ENCODE peak calls at places on chromosomes 11 and 22, in four cellular contexts. S is brain microvascular endothelial cell, L is omental fat pad, G is endodermal cell. J is an unnamed sample.

GRCh38 chr11:34150494-34151151 is 45.2 kb downstream of the NAT10 start:
- DNase-seq in S (no peak), L (no peak), G (no peak), J (no peak)

GRCh38 chr22:50180727-50181521 is 4.8 kb upstream of the TRABD start:
- DNase-seq in S (no peak), L (no peak), G (no peak), J (no peak)

GRCh38 chr11:92954003-92954402 is 15.4 kb upstream of the MTNR1B start:
- DNase-seq in S (no peak), L (no peak), G (no peak), J (no peak)

GRCh38 chr11:60710482-60710881 is 11.1 kb downstream of the MS4A8 start:
- DNase-seq in S (peak), L (no peak), G (peak), J (no peak)

GRCh38 chr11:28759311-28759710 is 651.1 kb downstream of the METTL15 start:
- DNase-seq in S (peak), L (no peak), G (no peak), J (no peak)

GRCh38 chr11:134761926-134762247 is 349.8 kb upstream of the B3GAT1 start:
- DNase-seq in S (no peak), L (no peak), G (no peak), J (no peak)

GRCh38 chr22:29109853-29110252 is 37.0 kb downstream of the KREMEN1 start:
- DNase-seq in S (no peak), L (no peak), G (no peak), J (no peak)

GRCh38 chr22:37237371-37238268 is 6.4 kb downstream of the RAC2 start:
- DNase-seq in S (no peak), L (no peak), G (peak), J (no peak)

GRCh38 chr11:280762-281485 is 2.7 kb downstream of the NLRP6 start:
- DNase-seq in S (no peak), L (no peak), G (peak), J (no peak)

GRCh38 chr11:96149743-96150555 is 193.0 kb downstream of the MAML2 start:
- DNase-seq in S (peak), L (no peak), G (no peak), J (peak)

GRCh38 chr11:10386361-10386760 is 68.7 kb upstream of the AMPD3 start:
- DNase-seq in S (no peak), L (no peak), G (no peak), J (no peak)

GRCh38 chr11:119147604-119148333 is 1.1 kb upstream of the ABCG4 start:
- DNase-seq in S (no peak), L (no peak), G (peak), J (no peak)

GRCh38 chr11:67281552-67282150 is 7.5 kb upstream of the ANKRD13D start:
- DNase-seq in S (no peak), L (no peak), G (no peak), J (no peak)

GRCh38 chr11:34349882-34350281 is 7.9 kb downstream of the ABTB2 start:
- DNase-seq in S (peak), L (no peak), G (no peak), J (no peak)

GRCh38 chr11:120606116-120607010 is 94.8 kb downstream of the GRIK4 start:
- DNase-seq in S (no peak), L (no peak), G (no peak), J (no peak)

GRCh38 chr11:76649964-76650363 is 20.6 kb downstream of the LRRC32 start:
- DNase-seq in S (no peak), L (no peak), G (peak), J (no peak)

GRCh38 chr11:34502949-34503348 is 10.6 kb downstream of the ELF5 start:
- DNase-seq in S (no peak), L (no peak), G (no peak), J (no peak)

GRCh38 chr11:126655807-126656128 is 300.3 kb downstream of the ST3GAL4 start:
- DNase-seq in S (no peak), L (no peak), G (no peak), J (no peak)

GRCh38 chr22:33470456-33470855 is 412.3 kb upstream of the SYN3 start:
- DNase-seq in S (no peak), L (no peak), G (no peak), J (no peak)

GRCh38 chr11:88175004-88175706 is at the start of gene RAB38:
- DNase-seq in S (peak), L (peak), G (peak), J (no peak)

GRCh38 chr11:132177106-132177505 is 806.7 kb downstream of the NTM start:
- DNase-seq in S (peak), L (no peak), G (no peak), J (peak)

GRCh38 chr11:1557904-1558831 is 13.9 kb downstream of the DUSP8 start:
- DNase-seq in S (peak), L (no peak), G (peak), J (peak)

GRCh38 chr11:17760102-17761029 is 25.8 kb downstream of the KCNC1 start:
- DNase-seq in S (peak), L (no peak), G (peak), J (no peak)

GRCh38 chr11:104649002-104649401 is 249.3 kb downstream of the CASP12 start:
- DNase-seq in S (no peak), L (no peak), G (no peak), J (no peak)

GRCh38 chr11:3016861-3017260 is 24.7 kb upstream of the NAP1L4 start:
- DNase-seq in S (no peak), L (no peak), G (no peak), J (no peak)
- TF ChIP-seq CTCF in S (peak), L (no peak), G (peak), J (no peak)

DNA sequence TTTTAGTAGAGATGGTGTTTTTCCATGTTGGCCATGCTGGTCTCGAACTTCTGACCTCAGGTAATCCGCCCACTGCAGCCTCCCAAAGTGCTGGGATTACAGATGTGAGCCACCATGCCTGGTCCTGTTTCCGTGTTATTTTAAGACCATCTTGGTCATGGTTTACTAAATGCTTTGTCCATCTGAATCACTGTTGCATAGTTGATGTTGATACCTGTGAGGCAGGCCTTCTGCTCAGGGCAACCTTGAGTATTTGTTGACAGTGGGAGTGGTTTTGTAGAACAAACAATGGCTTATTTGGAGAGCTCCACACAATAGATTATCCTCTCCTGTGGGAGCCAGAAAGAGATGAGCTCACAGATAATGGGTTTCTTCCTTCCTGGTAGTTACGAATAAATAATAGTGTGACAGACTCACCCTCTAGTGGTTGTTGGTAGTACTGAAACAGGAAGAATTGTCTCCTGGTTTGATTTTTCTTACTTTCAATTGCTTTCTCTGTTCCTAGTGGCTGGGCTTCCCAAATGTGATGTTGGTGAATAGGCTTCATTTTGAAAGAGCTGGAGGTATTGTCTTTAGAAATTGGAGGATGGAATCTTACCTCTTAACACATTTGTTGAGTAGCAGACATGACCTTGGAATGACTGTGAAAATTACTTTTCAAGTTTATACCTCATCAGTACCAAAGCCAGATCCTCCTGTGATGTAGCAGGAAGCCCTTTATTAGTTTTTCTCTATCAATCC is 39.0 kb downstream of the CTNND1 start:
- DNase-seq in S (peak), L (no peak), G (peak), J (peak)
- TF ChIP-seq CTCF in S (peak), L (no peak), G (peak), J (peak)

DNA sequence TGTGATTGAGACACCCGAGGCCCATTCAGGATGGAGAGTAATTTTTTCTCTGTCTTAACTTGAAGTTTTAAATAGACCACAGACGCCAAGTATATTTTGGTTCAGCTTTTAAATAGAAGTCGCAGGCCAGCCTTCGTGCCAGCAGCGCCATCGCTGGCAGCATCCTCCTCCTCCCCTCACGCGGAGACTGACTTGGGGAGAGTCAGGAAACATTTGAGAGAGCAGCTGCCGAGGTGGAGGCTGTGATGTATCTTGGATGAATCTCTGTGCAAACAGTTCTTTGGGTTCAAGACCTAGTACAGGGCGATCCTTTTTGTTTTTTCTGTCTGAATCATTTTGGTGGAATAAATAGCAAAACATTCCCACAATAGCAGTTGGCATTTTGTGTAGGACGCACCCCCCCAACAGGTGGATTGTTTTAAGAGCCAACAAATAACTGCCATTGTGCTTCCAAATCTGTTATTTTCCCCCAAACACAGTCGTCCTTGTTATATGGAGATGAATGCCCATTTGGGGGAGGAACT is 920 bp upstream of the DMC1 start:
- DNase-seq in S (no peak), L (no peak), G (peak), J (no peak)
- TF ChIP-seq CTCF in S (peak), L (no peak), G (peak), J (peak)

GRCh38 chr11:69472766-69473519 is 8.5 kb upstream of the LINC01488 start:
- DNase-seq in S (no peak), L (no peak), G (no peak), J (no peak)
- TF ChIP-seq CTCF in S (no peak), L (no peak), G (no peak), J (no peak)

GRCh38 chr11:115761817-115762216 is 257.6 kb upstream of the CADM1 start:
- DNase-seq in S (no peak), L (no peak), G (no peak), J (no peak)
- TF ChIP-seq CTCF in S (no peak), L (no peak), G (peak), J (peak)

DNA sequence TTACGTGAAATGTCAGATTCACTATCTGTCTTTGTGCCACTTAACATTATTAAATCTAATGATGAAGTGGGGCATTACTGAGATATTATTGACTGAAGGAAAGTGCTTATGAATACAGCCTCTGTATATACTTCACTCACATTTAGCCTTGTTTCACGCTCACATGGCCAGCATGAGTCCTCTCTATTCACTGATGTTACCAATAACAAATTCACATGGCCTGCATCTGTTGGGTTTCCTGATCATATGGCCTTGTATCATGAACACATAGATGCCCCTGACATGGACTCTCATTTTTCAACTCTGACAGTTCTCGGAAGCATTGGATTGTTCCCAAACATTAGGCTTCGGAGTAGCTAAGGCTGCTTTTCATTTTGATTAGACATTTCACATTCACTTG is 68.3 kb upstream of the MYO18B start:
- DNase-seq in S (no peak), L (no peak), G (no peak), J (no peak)
- TF ChIP-seq CTCF in S (no peak), L (no peak), G (no peak), J (no peak)

GRCh38 chr11:64395545-64396078 is 36.6 kb downstream of the RPS6KA4 start:
- DNase-seq in S (no peak), L (no peak), G (no peak), J (no peak)
- TF ChIP-seq CTCF in S (no peak), L (no peak), G (no peak), J (no peak)